ENCODE peak calls at places on chromosomes 5 and 9, in six cellular contexts. Y is MM.1S, E is upper lobe of right lung, R is fibroblast of the aortic adventitia, F is cardiac fibroblast, Q is psoas muscle. P is an unnamed sample.
A peak's percentile ranks its signal among the peaks of the same experiment; 100 is the strongest.

GRCh38 chr9:125513634-125514413 is 193.2 kb downstream of the MAPKAP1 start:
- DNase-seq in Y (peak; percentile 88), F (peak; percentile 74), E (peak; percentile 68), Q (peak; percentile 58), R (peak; percentile 73), P (no peak)

GRCh38 chr5:141369994-141370848 is at the start of gene PCDHGB3:
- DNase-seq in Y (peak; percentile 82), R (peak; percentile 76), E (no peak), Q (peak; percentile 69), F (peak; percentile 66), P (no peak)

GRCh38 chr9:11469745-11470144 is 856.9 kb upstream of the PTPRD start:
- DNase-seq in E (no peak), Q (no peak), R (no peak), F (no peak), Y (no peak), P (no peak)

GRCh38 chr5:2861605-2862004 is 110.1 kb upstream of the IRX2 start:
- DNase-seq in Y (peak; percentile 24), F (no peak), Q (no peak), R (no peak), E (no peak), P (no peak)

GRCh38 chr9:82679488-82679887 is 383.5 kb downstream of the RASEF start:
- DNase-seq in E (no peak), R (no peak), F (no peak), Q (no peak), Y (no peak), P (no peak)

GRCh38 chr5:113043491-113043931 is 66.9 kb downstream of the DCP2 start:
- DNase-seq in F (peak; percentile 65), E (no peak), R (no peak), Y (peak; percentile 26), Q (peak; percentile 59), P (peak; percentile 87)

GRCh38 chr5:106331415-106331814 is 1339.3 kb downstream of the EFNA5 start:
- DNase-seq in E (no peak), R (peak; percentile 71), Y (no peak), Q (no peak), F (peak; percentile 35), P (no peak)

GRCh38 chr5:172361566-172362238 is 78.1 kb upstream of the UBTD2 start:
- DNase-seq in F (peak; percentile 97), R (peak; percentile 99), Y (no peak), Q (no peak), E (no peak), P (peak; percentile 80)

GRCh38 chr9:121304707-121305106 is 36.7 kb downstream of the GSN start:
- DNase-seq in Q (no peak), E (no peak), F (no peak), R (no peak), Y (no peak), P (no peak)

GRCh38 chr9:84697494-84698114 is 28.1 kb downstream of the NTRK2 start:
- DNase-seq in Q (peak; percentile 80), Y (peak; percentile 71), E (peak; percentile 85), F (peak; percentile 50), R (peak; percentile 31), P (peak; percentile 92)

GRCh38 chr9:15136646-15137045 is 170.4 kb downstream of the TTC39B start:
- DNase-seq in E (no peak), Y (peak; percentile 7), R (peak; percentile 18), F (no peak), Q (no peak), P (no peak)

GRCh38 chr9:6827370-6827949 is 69.7 kb downstream of the KDM4C start:
- DNase-seq in F (peak; percentile 64), E (no peak), Y (peak; percentile 40), Q (no peak), R (peak; percentile 66), P (no peak)

GRCh38 chr9:89743576-89744254 is 138.9 kb downstream of the GADD45G start:
- DNase-seq in F (no peak), E (no peak), R (no peak), Y (peak; percentile 91), Q (no peak), P (no peak)

GRCh38 chr5:1930880-1931589 is 48.3 kb upstream of the IRX4 start:
- DNase-seq in E (peak; percentile 66), Q (peak; percentile 64), F (no peak), Y (no peak), R (no peak), P (peak; percentile 86)

GRCh38 chr5:1167361-1167727 is 34.1 kb upstream of the SLC6A19 start:
- DNase-seq in F (no peak), E (no peak), Y (peak; percentile 90), R (no peak), Q (no peak), P (no peak)

GRCh38 chr9:93673271-93673843 is 97.0 kb downstream of the PHF2 start:
- DNase-seq in E (peak; percentile 59), Y (no peak), F (peak; percentile 11), R (peak; percentile 2), Q (peak; percentile 50), P (peak; percentile 11)

GRCh38 chr5:126920291-126920690 is 110.1 kb downstream of the MARCHF3 start:
- DNase-seq in Y (no peak), F (peak; percentile 80), E (no peak), Q (no peak), R (peak; percentile 87), P (no peak)

GRCh38 chr5:80083115-80083890 is 48.2 kb downstream of the THBS4 start:
- DNase-seq in E (no peak), Y (peak; percentile 66), F (peak; percentile 82), R (peak; percentile 80), Q (no peak), P (peak; percentile 87)

GRCh38 chr5:157193699-157194424 is 13.2 kb downstream of the ITK start:
- DNase-seq in Y (no peak), E (no peak), Q (no peak), F (no peak), R (no peak), P (no peak)

GRCh38 chr5:96209829-96210228 is 223.2 kb downstream of the PCSK1 start:
- DNase-seq in F (peak; percentile 33), E (no peak), Y (no peak), R (peak; percentile 84), Q (no peak), P (no peak)

GRCh38 chr5:68682400-68683152 is 411.2 kb upstream of the SLC30A5 start:
- DNase-seq in R (no peak), F (no peak), E (no peak), Y (no peak), Q (no peak), P (no peak)

GRCh38 chr9:129623331-129623730 is 2.4 kb upstream of the C9orf50 start:
- DNase-seq in Y (no peak), Q (no peak), F (peak; percentile 83), E (no peak), R (peak; percentile 84), P (no peak)

GRCh38 chr9:129620669-129621295 is at the start of gene C9orf50:
- DNase-seq in Y (no peak), Q (no peak), R (no peak), E (no peak), F (no peak), P (no peak)

GRCh38 chr9:129617167-129617566 is 3.7 kb downstream of the C9orf50 start:
- DNase-seq in R (peak; percentile 74), Y (peak; percentile 48), F (peak; percentile 57), E (no peak), Q (no peak), P (no peak)

GRCh38 chr9:129624168-129624759 is 1.7 kb upstream of the NTMT1 start:
- DNase-seq in F (peak; percentile 60), R (peak; percentile 65), Q (no peak), E (peak; percentile 83), Y (peak; percentile 66), P (no peak)

GRCh38 chr9:129619787-129620668 is 873 bp downstream of the C9orf50 start:
- DNase-seq in Y (no peak), E (no peak), R (no peak), Q (no peak), F (no peak), P (no peak)
- H3K4me3 ChIP-seq in Y (no peak overlapping the region), E (peak overlapping the region; percentile 44), R (peak overlapping the region; percentile 60), Q (peak overlapping the region; percentile 64), F (peak overlapping the region; percentile 46), P (peak overlapping the region; percentile 16)

GRCh38 chr5:143400541-143401252 is 2.8 kb downstream of the NR3C1 start:
- DNase-seq in Q (no peak), E (no peak), F (peak; percentile 52), R (peak; percentile 68), Y (peak; percentile 70), P (peak; percentile 83)
- H3K4me3 ChIP-seq in Q (peak overlapping the region; percentile 93), E (peak overlapping the region; percentile 91), F (peak overlapping the region; percentile 86), R (peak overlapping the region; percentile 69), Y (peak overlapping the region; percentile 87), P (no peak overlapping the region)

DNA sequence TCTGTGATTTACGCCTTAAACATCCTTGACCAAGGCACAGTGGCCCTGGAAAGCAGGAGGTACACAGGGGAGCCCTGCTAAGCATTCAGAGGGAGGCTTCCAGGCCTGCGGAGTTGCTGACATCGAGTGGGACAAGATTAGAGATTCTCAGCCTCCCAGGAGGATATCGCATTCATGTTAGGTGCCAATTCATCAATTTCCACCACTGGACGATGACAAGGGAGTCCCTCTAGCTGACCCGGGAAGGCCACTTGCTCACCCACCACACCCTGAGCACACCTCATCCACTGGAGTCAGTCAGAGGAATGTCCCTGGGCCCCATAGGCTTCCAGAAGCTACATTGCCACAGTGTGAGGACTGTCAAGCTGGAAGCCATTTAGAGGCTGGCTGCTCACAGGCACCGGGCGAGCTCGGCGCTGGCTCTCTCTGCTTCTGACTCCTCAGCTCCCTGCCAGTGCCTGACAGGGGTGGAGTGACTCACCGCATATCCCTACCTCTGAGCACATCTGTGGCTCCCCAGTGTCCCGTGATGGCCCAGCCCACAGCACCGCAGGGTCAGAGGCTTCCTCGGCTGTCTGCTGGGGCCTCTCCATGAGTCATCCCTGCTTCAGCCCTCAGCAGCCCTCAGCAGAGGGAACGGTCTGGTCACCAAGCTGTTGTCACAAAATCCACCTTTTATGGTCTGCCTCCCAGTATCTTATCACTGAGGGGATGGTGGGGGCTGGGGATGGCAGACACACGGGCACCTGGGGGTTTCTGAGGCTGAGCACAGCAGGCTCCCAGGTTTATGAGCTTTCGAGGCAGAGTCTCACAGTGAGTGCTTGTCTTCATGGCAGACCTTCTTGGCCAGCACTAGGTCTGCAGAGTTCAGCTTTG is 117.5 kb downstream of the ZNF608 start:
- DNase-seq in F (peak; percentile 83), E (no peak), Q (peak; percentile 65), R (peak; percentile 72), Y (no peak), P (peak; percentile 52)
- H3K4me3 ChIP-seq in F (no peak overlapping the region), E (no peak overlapping the region), Q (no peak overlapping the region), R (no peak overlapping the region), Y (no peak overlapping the region), P (no peak overlapping the region)

DNA sequence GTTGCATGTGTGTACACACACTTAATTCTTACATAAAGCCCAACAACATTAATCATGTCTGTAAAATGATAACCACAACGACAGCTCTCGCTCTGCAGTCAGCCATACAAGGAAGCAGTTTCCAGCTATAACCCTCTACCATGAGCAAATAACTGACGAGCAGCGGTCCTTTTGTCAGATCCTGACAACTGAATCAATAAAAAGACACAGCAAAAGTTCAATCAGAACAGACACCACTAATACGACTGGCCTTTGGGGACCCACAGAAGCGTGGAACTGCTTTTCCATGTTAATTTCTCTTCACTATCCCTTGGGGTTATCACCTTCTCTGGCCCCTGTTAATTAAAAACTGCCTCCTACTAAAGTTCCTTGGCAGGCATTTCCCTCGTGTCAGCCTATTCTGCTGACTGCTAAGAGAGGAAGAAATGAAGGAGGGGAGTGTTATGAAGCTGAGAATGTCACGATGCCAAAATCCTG is 722.8 kb upstream of the GRAMD2B start:
- DNase-seq in R (peak; percentile 42), Q (no peak), Y (no peak), E (no peak), F (peak; percentile 55), P (no peak)
- H3K4me3 ChIP-seq in R (no peak overlapping the region), Q (peak overlapping the region; percentile 48), Y (no peak overlapping the region), E (peak overlapping the region; percentile 12), F (no peak overlapping the region), P (no peak overlapping the region)

P was measured in lower leg skin.